ENCODE peak calls at places on chromosomes 16 and 17, in nine cellular contexts. One of them, this sample, is unnamed.

GRCh38 chr16:165218-165538 is 600 bp upstream of the HBM start:
- DNase-seq in amniotic stem cell: no peak
- DNase-seq in cardiac fibroblast: no peak
- DNase-seq in NCI-H460: no peak
- DNase-seq in DMS79 treated with DMSO at 0.1 percent for 48 hours: no peak
- DNase-seq in lower leg skin: no peak
- DNase-seq in HTR-8/SVneo: no peak
- DNase-seq in progenitor cell of endocrine pancreas: no peak
- DNase-seq in GM23338: peak
- DNase-seq in this sample: no peak

GRCh38 chr16:89828870-89829629 is 775 bp downstream of the SPIRE2 start:
- DNase-seq in amniotic stem cell: no peak
- DNase-seq in cardiac fibroblast: no peak
- DNase-seq in NCI-H460: no peak
- DNase-seq in DMS79 treated with DMSO at 0.1 percent for 48 hours: peak
- DNase-seq in lower leg skin: no peak
- DNase-seq in HTR-8/SVneo: no peak
- DNase-seq in progenitor cell of endocrine pancreas: no peak
- DNase-seq in GM23338: peak
- DNase-seq in this sample: no peak

GRCh38 chr17:56880133-56880532 is 33.7 kb downstream of the TRIM25 start:
- DNase-seq in amniotic stem cell: no peak
- DNase-seq in cardiac fibroblast: no peak
- DNase-seq in NCI-H460: no peak
- DNase-seq in DMS79 treated with DMSO at 0.1 percent for 48 hours: no peak
- DNase-seq in lower leg skin: no peak
- DNase-seq in HTR-8/SVneo: no peak
- DNase-seq in progenitor cell of endocrine pancreas: no peak
- DNase-seq in GM23338: no peak
- DNase-seq in this sample: no peak

GRCh38 chr17:68061512-68062313 is 26.2 kb downstream of the KPNA2 start:
- DNase-seq in amniotic stem cell: no peak
- DNase-seq in cardiac fibroblast: peak
- DNase-seq in NCI-H460: no peak
- DNase-seq in DMS79 treated with DMSO at 0.1 percent for 48 hours: no peak
- DNase-seq in lower leg skin: no peak
- DNase-seq in HTR-8/SVneo: no peak
- DNase-seq in progenitor cell of endocrine pancreas: no peak
- DNase-seq in GM23338: no peak
- DNase-seq in this sample: no peak

GRCh38 chr16:88013766-88014165 is 62.5 kb downstream of the BANP start:
- DNase-seq in amniotic stem cell: no peak
- DNase-seq in cardiac fibroblast: no peak
- DNase-seq in NCI-H460: no peak
- DNase-seq in DMS79 treated with DMSO at 0.1 percent for 48 hours: no peak
- DNase-seq in lower leg skin: no peak
- DNase-seq in HTR-8/SVneo: no peak
- DNase-seq in progenitor cell of endocrine pancreas: no peak
- DNase-seq in GM23338: no peak
- DNase-seq in this sample: no peak

GRCh38 chr16:47057631-47057996 is 84.1 kb upstream of the DNAJA2 start:
- DNase-seq in amniotic stem cell: no peak
- DNase-seq in cardiac fibroblast: peak
- DNase-seq in NCI-H460: no peak
- DNase-seq in DMS79 treated with DMSO at 0.1 percent for 48 hours: no peak
- DNase-seq in lower leg skin: no peak
- DNase-seq in HTR-8/SVneo: no peak
- DNase-seq in progenitor cell of endocrine pancreas: no peak
- DNase-seq in GM23338: no peak
- DNase-seq in this sample: no peak

GRCh38 chr17:27778193-27778592 is 22.1 kb downstream of the NOS2 start:
- DNase-seq in amniotic stem cell: no peak
- DNase-seq in cardiac fibroblast: peak
- DNase-seq in NCI-H460: no peak
- DNase-seq in DMS79 treated with DMSO at 0.1 percent for 48 hours: no peak
- DNase-seq in lower leg skin: no peak
- DNase-seq in HTR-8/SVneo: no peak
- DNase-seq in progenitor cell of endocrine pancreas: no peak
- DNase-seq in GM23338: no peak
- DNase-seq in this sample: no peak

GRCh38 chr17:75914643-75915265 is 10.1 kb upstream of the MRPL38 start:
- DNase-seq in amniotic stem cell: no peak
- DNase-seq in cardiac fibroblast: no peak
- DNase-seq in NCI-H460: no peak
- DNase-seq in DMS79 treated with DMSO at 0.1 percent for 48 hours: no peak
- DNase-seq in lower leg skin: no peak
- DNase-seq in HTR-8/SVneo: no peak
- DNase-seq in progenitor cell of endocrine pancreas: no peak
- DNase-seq in GM23338: peak
- DNase-seq in this sample: no peak

GRCh38 chr16:14057878-14058382 is 13.2 kb upstream of the MRTFB start:
- DNase-seq in amniotic stem cell: no peak
- DNase-seq in cardiac fibroblast: peak
- DNase-seq in NCI-H460: no peak
- DNase-seq in DMS79 treated with DMSO at 0.1 percent for 48 hours: no peak
- DNase-seq in lower leg skin: no peak
- DNase-seq in HTR-8/SVneo: no peak
- DNase-seq in progenitor cell of endocrine pancreas: no peak
- DNase-seq in GM23338: no peak
- DNase-seq in this sample: no peak

GRCh38 chr16:56708821-56709685 is 20.9 kb upstream of the NUP93 start:
- DNase-seq in amniotic stem cell: no peak
- DNase-seq in cardiac fibroblast: no peak
- DNase-seq in NCI-H460: no peak
- DNase-seq in DMS79 treated with DMSO at 0.1 percent for 48 hours: no peak
- DNase-seq in lower leg skin: no peak
- DNase-seq in HTR-8/SVneo: no peak
- DNase-seq in progenitor cell of endocrine pancreas: no peak
- DNase-seq in GM23338: no peak
- DNase-seq in this sample: no peak

GRCh38 chr17:63399856-63400255 is 46.2 kb downstream of the CYB561 start:
- DNase-seq in amniotic stem cell: no peak
- DNase-seq in cardiac fibroblast: peak
- DNase-seq in NCI-H460: no peak
- DNase-seq in DMS79 treated with DMSO at 0.1 percent for 48 hours: no peak
- DNase-seq in lower leg skin: peak
- DNase-seq in HTR-8/SVneo: no peak
- DNase-seq in progenitor cell of endocrine pancreas: no peak
- DNase-seq in GM23338: no peak
- DNase-seq in this sample: peak

GRCh38 chr17:75876938-75877751 is 1.2 kb downstream of the TRIM47 start:
- DNase-seq in amniotic stem cell: peak
- DNase-seq in cardiac fibroblast: peak
- DNase-seq in NCI-H460: peak
- DNase-seq in DMS79 treated with DMSO at 0.1 percent for 48 hours: peak
- DNase-seq in lower leg skin: peak
- DNase-seq in HTR-8/SVneo: peak
- DNase-seq in progenitor cell of endocrine pancreas: no peak
- DNase-seq in GM23338: peak
- DNase-seq in this sample: peak

GRCh38 chr17:8153550-8153956 is 1.3 kb upstream of the PER1 start:
- DNase-seq in amniotic stem cell: peak
- DNase-seq in cardiac fibroblast: peak
- DNase-seq in NCI-H460: no peak
- DNase-seq in DMS79 treated with DMSO at 0.1 percent for 48 hours: no peak
- DNase-seq in lower leg skin: peak
- DNase-seq in HTR-8/SVneo: no peak
- DNase-seq in progenitor cell of endocrine pancreas: no peak
- DNase-seq in GM23338: peak
- DNase-seq in this sample: peak

GRCh38 chr17:80892900-80893603 is 98.6 kb upstream of the CHMP6 start:
- DNase-seq in amniotic stem cell: no peak
- DNase-seq in cardiac fibroblast: peak
- DNase-seq in NCI-H460: peak
- DNase-seq in DMS79 treated with DMSO at 0.1 percent for 48 hours: no peak
- DNase-seq in lower leg skin: peak
- DNase-seq in HTR-8/SVneo: peak
- DNase-seq in progenitor cell of endocrine pancreas: no peak
- DNase-seq in GM23338: no peak
- DNase-seq in this sample: no peak

GRCh38 chr17:9456265-9456664 is 119.4 kb downstream of the STX8 start:
- DNase-seq in amniotic stem cell: no peak
- DNase-seq in cardiac fibroblast: no peak
- DNase-seq in NCI-H460: no peak
- DNase-seq in DMS79 treated with DMSO at 0.1 percent for 48 hours: no peak
- DNase-seq in lower leg skin: no peak
- DNase-seq in HTR-8/SVneo: no peak
- DNase-seq in progenitor cell of endocrine pancreas: no peak
- DNase-seq in GM23338: no peak
- DNase-seq in this sample: no peak

GRCh38 chr16:87325480-87325879 is 8.3 kb upstream of the C16orf95 start:
- DNase-seq in amniotic stem cell: no peak
- DNase-seq in cardiac fibroblast: no peak
- DNase-seq in NCI-H460: no peak
- DNase-seq in DMS79 treated with DMSO at 0.1 percent for 48 hours: no peak
- DNase-seq in lower leg skin: no peak
- DNase-seq in HTR-8/SVneo: no peak
- DNase-seq in progenitor cell of endocrine pancreas: no peak
- DNase-seq in GM23338: no peak
- DNase-seq in this sample: no peak

GRCh38 chr17:42334667-42335066 is 46.4 kb downstream of the STAT5A start:
- DNase-seq in amniotic stem cell: no peak
- DNase-seq in cardiac fibroblast: peak
- DNase-seq in NCI-H460: no peak
- DNase-seq in DMS79 treated with DMSO at 0.1 percent for 48 hours: no peak
- DNase-seq in lower leg skin: no peak
- DNase-seq in HTR-8/SVneo: no peak
- DNase-seq in progenitor cell of endocrine pancreas: no peak
- DNase-seq in GM23338: no peak
- DNase-seq in this sample: no peak

GRCh38 chr17:31190351-31190750 is 95.6 kb downstream of the NF1 start:
- DNase-seq in amniotic stem cell: no peak
- DNase-seq in cardiac fibroblast: no peak
- DNase-seq in NCI-H460: no peak
- DNase-seq in DMS79 treated with DMSO at 0.1 percent for 48 hours: no peak
- DNase-seq in lower leg skin: no peak
- DNase-seq in HTR-8/SVneo: peak
- DNase-seq in progenitor cell of endocrine pancreas: no peak
- DNase-seq in GM23338: peak
- DNase-seq in this sample: no peak

GRCh38 chr16:66592241-66592640 is 12.3 kb upstream of the CMTM3 start:
- DNase-seq in amniotic stem cell: no peak
- DNase-seq in cardiac fibroblast: no peak
- DNase-seq in NCI-H460: no peak
- DNase-seq in DMS79 treated with DMSO at 0.1 percent for 48 hours: no peak
- DNase-seq in lower leg skin: no peak
- DNase-seq in HTR-8/SVneo: no peak
- DNase-seq in progenitor cell of endocrine pancreas: no peak
- DNase-seq in GM23338: no peak
- DNase-seq in this sample: no peak

GRCh38 chr16:66510298-66510697 is 39.6 kb downstream of the TK2 start:
- DNase-seq in amniotic stem cell: no peak
- DNase-seq in cardiac fibroblast: no peak
- DNase-seq in NCI-H460: no peak
- DNase-seq in DMS79 treated with DMSO at 0.1 percent for 48 hours: peak
- DNase-seq in lower leg skin: no peak
- DNase-seq in HTR-8/SVneo: no peak
- DNase-seq in progenitor cell of endocrine pancreas: no peak
- DNase-seq in GM23338: no peak
- DNase-seq in this sample: no peak

GRCh38 chr16:35011-35775 is 18.2 kb downstream of the POLR3K start:
- DNase-seq in amniotic stem cell: no peak
- DNase-seq in cardiac fibroblast: no peak
- DNase-seq in NCI-H460: no peak
- DNase-seq in DMS79 treated with DMSO at 0.1 percent for 48 hours: no peak
- DNase-seq in lower leg skin: no peak
- DNase-seq in HTR-8/SVneo: no peak
- DNase-seq in progenitor cell of endocrine pancreas: no peak
- DNase-seq in GM23338: peak
- DNase-seq in this sample: no peak

GRCh38 chr17:70819183-70819582 is 649.9 kb downstream of the KCNJ2 start:
- DNase-seq in amniotic stem cell: no peak
- DNase-seq in cardiac fibroblast: no peak
- DNase-seq in NCI-H460: no peak
- DNase-seq in DMS79 treated with DMSO at 0.1 percent for 48 hours: no peak
- DNase-seq in lower leg skin: no peak
- DNase-seq in HTR-8/SVneo: no peak
- DNase-seq in progenitor cell of endocrine pancreas: no peak
- DNase-seq in GM23338: no peak
- DNase-seq in this sample: no peak

GRCh38 chr16:28905800-28906372 is 19.2 kb downstream of the RABEP2 start:
- DNase-seq in amniotic stem cell: no peak
- DNase-seq in cardiac fibroblast: no peak
- DNase-seq in NCI-H460: no peak
- DNase-seq in DMS79 treated with DMSO at 0.1 percent for 48 hours: no peak
- DNase-seq in lower leg skin: no peak
- DNase-seq in HTR-8/SVneo: no peak
- DNase-seq in progenitor cell of endocrine pancreas: no peak
- DNase-seq in GM23338: no peak
- DNase-seq in this sample: no peak

GRCh38 chr17:29243792-29244191 is 2.9 kb upstream of the CRYBA1 start:
- DNase-seq in amniotic stem cell: no peak
- DNase-seq in cardiac fibroblast: peak
- DNase-seq in NCI-H460: peak
- DNase-seq in DMS79 treated with DMSO at 0.1 percent for 48 hours: no peak
- DNase-seq in lower leg skin: no peak
- DNase-seq in HTR-8/SVneo: no peak
- DNase-seq in progenitor cell of endocrine pancreas: no peak
- DNase-seq in GM23338: peak
- DNase-seq in this sample: no peak

GRCh38 chr17:47604268-47604927 is 45.3 kb upstream of the KPNB1 start:
- DNase-seq in amniotic stem cell: no peak
- DNase-seq in cardiac fibroblast: peak
- DNase-seq in NCI-H460: no peak
- DNase-seq in DMS79 treated with DMSO at 0.1 percent for 48 hours: peak
- DNase-seq in lower leg skin: no peak
- DNase-seq in HTR-8/SVneo: no peak
- DNase-seq in progenitor cell of endocrine pancreas: no peak
- DNase-seq in GM23338: no peak
- DNase-seq in this sample: no peak

GRCh38 chr17:1193300-1193699 is 13.5 kb upstream of the ABR start:
- DNase-seq in amniotic stem cell: no peak
- DNase-seq in cardiac fibroblast: no peak
- DNase-seq in NCI-H460: no peak
- DNase-seq in DMS79 treated with DMSO at 0.1 percent for 48 hours: no peak
- DNase-seq in lower leg skin: no peak
- DNase-seq in HTR-8/SVneo: no peak
- DNase-seq in progenitor cell of endocrine pancreas: no peak
- DNase-seq in GM23338: no peak
- DNase-seq in this sample: no peak

GRCh38 chr16:69831212-69832123 is 69.3 kb downstream of the WWP2 start:
- DNase-seq in amniotic stem cell: no peak
- DNase-seq in cardiac fibroblast: peak
- DNase-seq in NCI-H460: no peak
- DNase-seq in DMS79 treated with DMSO at 0.1 percent for 48 hours: no peak
- DNase-seq in lower leg skin: no peak
- DNase-seq in HTR-8/SVneo: no peak
- DNase-seq in progenitor cell of endocrine pancreas: no peak
- DNase-seq in GM23338: no peak
- DNase-seq in this sample: no peak

GRCh38 chr16:12002447-12003006 is 26.0 kb downstream of the SNX29 start:
- DNase-seq in amniotic stem cell: no peak
- DNase-seq in cardiac fibroblast: peak
- DNase-seq in NCI-H460: no peak
- DNase-seq in DMS79 treated with DMSO at 0.1 percent for 48 hours: peak
- DNase-seq in lower leg skin: no peak
- DNase-seq in HTR-8/SVneo: no peak
- DNase-seq in progenitor cell of endocrine pancreas: no peak
- DNase-seq in GM23338: no peak
- DNase-seq in this sample: no peak

GRCh38 chr16:6165330-6165984 is 1067.9 kb upstream of the EEF2KMT start:
- DNase-seq in amniotic stem cell: no peak
- DNase-seq in cardiac fibroblast: no peak
- DNase-seq in NCI-H460: no peak
- DNase-seq in DMS79 treated with DMSO at 0.1 percent for 48 hours: peak
- DNase-seq in lower leg skin: no peak
- DNase-seq in HTR-8/SVneo: no peak
- DNase-seq in progenitor cell of endocrine pancreas: no peak
- DNase-seq in GM23338: peak
- DNase-seq in this sample: no peak

GRCh38 chr16:70250748-70251650 is 741 bp downstream of the EXOSC6 start:
- DNase-seq in amniotic stem cell: no peak
- DNase-seq in cardiac fibroblast: peak
- DNase-seq in NCI-H460: peak
- DNase-seq in DMS79 treated with DMSO at 0.1 percent for 48 hours: no peak
- DNase-seq in lower leg skin: no peak
- DNase-seq in HTR-8/SVneo: peak
- DNase-seq in progenitor cell of endocrine pancreas: no peak
- DNase-seq in GM23338: peak
- DNase-seq in this sample: no peak